ENCODE peak calls at places on chromosomes 12 and 14, in eight cellular contexts. T is HFFc6, C is AG08396, H is NAMALWA, L is Right ventricle myocardium superior, M is NCI-H460, V is T-helper 2 cell, F is SW 1271. D is an unnamed sample.

GRCh38 chr14:59303216-59303615 is 114.7 kb downstream of the DAAM1 start:
- DNase-seq in V (no peak), C (no peak), L (no peak), H (no peak), T (no peak), M (no peak), F (no peak), D (no peak)

GRCh38 chr12:63150255-63151060 is 543 bp downstream of the AVPR1A start:
- DNase-seq in M (no peak), C (peak), L (peak), T (no peak), V (no peak), F (no peak), H (no peak), D (no peak)

GRCh38 chr14:105012171-105012985 is 8.5 kb downstream of the CDCA4 start:
- DNase-seq in V (no peak), H (no peak), L (no peak), M (no peak), C (no peak), T (no peak), F (no peak), D (no peak)

GRCh38 chr12:18165422-18165871 is 75.5 kb upstream of the RERGL start:
- DNase-seq in V (no peak), T (peak), C (peak), M (no peak), L (no peak), F (no peak), H (peak), D (no peak)

GRCh38 chr12:8078400-8078799 is 3.7 kb upstream of the NECAP1 start:
- DNase-seq in V (peak), C (peak), L (no peak), M (no peak), T (peak), F (peak), H (peak), D (no peak)

GRCh38 chr12:92288533-92288932 is 142.9 kb upstream of the BTG1 start:
- DNase-seq in H (no peak), L (peak), C (no peak), V (no peak), M (no peak), F (no peak), T (no peak), D (no peak)

GRCh38 chr14:30484976-30485375 is 74.0 kb upstream of the G2E3 start:
- DNase-seq in V (no peak), H (no peak), C (no peak), F (no peak), T (no peak), L (no peak), M (no peak), D (no peak)

GRCh38 chr12:55582066-55582465 is 9.8 kb downstream of the OR2AP1 start:
- DNase-seq in H (no peak), T (no peak), L (no peak), F (no peak), C (no peak), M (no peak), V (no peak), D (no peak)

GRCh38 chr12:56013482-56013881 is 7.4 kb upstream of the IKZF4 start:
- DNase-seq in L (no peak), C (no peak), M (no peak), T (no peak), H (no peak), V (no peak), F (no peak), D (no peak)

GRCh38 chr14:61342486-61342885 is 21.1 kb downstream of the PRKCH start:
- DNase-seq in M (no peak), C (no peak), L (no peak), H (no peak), T (no peak), V (peak), F (no peak), D (no peak)

GRCh38 chr12:104138747-104139186 is 757 bp upstream of the NFYB start:
- DNase-seq in L (no peak), C (peak), T (no peak), H (no peak), F (no peak), M (no peak), V (no peak), D (no peak)

GRCh38 chr12:74646831-74647230 is 109.2 kb downstream of the ATXN7L3B start:
- DNase-seq in V (no peak), H (peak), F (no peak), T (no peak), C (no peak), M (peak), L (no peak), D (peak)

GRCh38 chr14:104140213-104140462 is 1.8 kb downstream of the KIF26A start:
- DNase-seq in C (no peak), T (no peak), M (no peak), F (no peak), L (peak), V (no peak), H (no peak), D (no peak)

GRCh38 chr14:64012720-64013119 is 159.9 kb downstream of the SYNE2 start:
- DNase-seq in C (no peak), T (no peak), L (no peak), V (no peak), M (no peak), F (no peak), H (no peak), D (no peak)

GRCh38 chr14:100304825-100305445 is 1.3 kb downstream of the SLC25A29 start:
- DNase-seq in C (peak), F (no peak), T (no peak), M (no peak), H (no peak), L (peak), V (no peak), D (peak)